ENCODE peak calls at places on chromosomes 16 and 17, in ten cellular contexts. O is ovary, R is spleen, U is stomach, G is uterus, H is transverse colon, Z is lower leg skin, Q is vagina, Y is breast epithelium, N is Peyer's patch. J is an unnamed sample.

GRCh38 chr16:49603956-49604355 is 230.4 kb downstream of the C16orf78 start:
- DNase-seq in O (no peak), R (peak; percentile 11), U (no peak), G (no peak), H (no peak), Z (peak; percentile 79), Q (peak; percentile 81), Y (no peak), N (no peak), J (no peak)

GRCh38 chr16:83348991-83349390 is 458.8 kb upstream of the HSBP1 start:
- DNase-seq in O (no peak), R (no peak), U (no peak), G (no peak), H (no peak), Z (no peak), Q (no peak), Y (no peak), N (no peak), J (no peak)

GRCh38 chr16:88057656-88058055 is 106.4 kb downstream of the BANP start:
- DNase-seq in O (peak; percentile 31), R (peak; percentile 64), U (no peak), G (no peak), H (no peak), Z (no peak), Q (no peak), Y (no peak), N (no peak), J (no peak)

GRCh38 chr16:20137909-20138308 is 64.2 kb upstream of the GPR139 start:
- DNase-seq in O (no peak), R (no peak), U (no peak), G (no peak), H (no peak), Z (no peak), Q (no peak), Y (no peak), N (no peak), J (no peak)

GRCh38 chr16:397135-397661 is at the start of gene NME4:
- DNase-seq in O (peak; percentile 59), R (peak; percentile 87), U (no peak), G (no peak), H (peak; percentile 40), Z (no peak), Q (no peak), Y (no peak), N (no peak), J (no peak)

GRCh38 chr17:45338023-45338781 is 21.4 kb upstream of the MAP3K14 start:
- DNase-seq in O (no peak), R (peak; percentile 72), U (no peak), G (no peak), H (peak; percentile 6), Z (peak; percentile 87), Q (peak; percentile 94), Y (peak; percentile 45), N (no peak), J (no peak)

GRCh38 chr17:65523853-65524664 is 37.4 kb downstream of the AXIN2 start:
- DNase-seq in O (no peak), R (peak; percentile 63), U (no peak), G (no peak), H (no peak), Z (peak; percentile 52), Q (no peak), Y (no peak), N (no peak), J (no peak)

GRCh38 chr17:61464121-61464905 is 12.1 kb downstream of the TBX4 start:
- DNase-seq in O (no peak), R (peak; percentile 56), U (no peak), G (no peak), H (no peak), Z (peak; percentile 58), Q (no peak), Y (no peak), N (no peak), J (no peak)

GRCh38 chr17:2211661-2212327 is 91.8 kb downstream of the SMG6 start:
- DNase-seq in O (no peak), R (no peak), U (no peak), G (no peak), H (no peak), Z (no peak), Q (no peak), Y (no peak), N (no peak), J (no peak)

GRCh38 chr16:31568577-31569359 is 41.1 kb downstream of the AHSP start:
- DNase-seq in O (no peak), R (no peak), U (peak; percentile 65), G (peak; percentile 21), H (peak; percentile 15), Z (no peak), Q (no peak), Y (no peak), N (no peak), J (peak; percentile 11)

DNA sequence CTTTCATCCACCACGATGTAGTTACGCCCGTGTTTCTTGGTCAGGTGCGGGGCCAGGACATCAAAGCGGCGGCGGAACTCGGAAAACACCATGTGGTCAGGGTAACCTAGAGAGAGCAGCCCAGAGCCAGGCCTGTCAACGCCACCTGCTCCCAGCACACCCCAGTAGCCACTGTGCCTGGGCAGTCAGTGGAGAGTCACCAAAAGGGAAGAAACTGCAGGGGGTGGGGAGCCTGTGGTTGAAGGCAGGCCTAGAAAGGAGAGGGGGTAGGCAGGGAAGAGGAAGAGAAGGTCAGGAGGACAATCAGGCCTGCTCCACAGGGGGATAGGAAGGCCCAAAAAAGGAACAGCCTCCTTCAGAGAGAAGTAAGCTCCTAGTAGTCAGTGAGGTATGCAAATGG is 64.1 kb downstream of the PIPOX start:
- DNase-seq in O (no peak), R (no peak), U (no peak), G (no peak), H (no peak), Z (no peak), Q (no peak), Y (no peak), N (no peak), J (no peak)
- TF ChIP-seq POLR2A in O (no peak), R (no peak), U (no peak), G (no peak), H (no peak), Z (no peak), Q (no peak), Y (no peak), N (no peak), J (no peak)

GRCh38 chr17:6761817-6762216 is 6.0 kb downstream of the XAF1 start:
- DNase-seq in O (no peak), R (no peak), U (no peak), G (no peak), H (no peak), Z (no peak), Q (no peak), Y (no peak), N (no peak), J (no peak)
- TF ChIP-seq CTCF in O (no peak), R (no peak), U (no peak), G (no peak), H (no peak), Z (no peak), Q (no peak), Y (no peak), N (no peak), J (no peak)

GRCh38 chr16:50789757-50790156 is 47.9 kb downstream of the CYLD start:
- DNase-seq in O (no peak), R (no peak), U (no peak), G (no peak), H (no peak), Z (no peak), Q (no peak), Y (no peak), N (no peak), J (no peak)
- H3K4me3 ChIP-seq in O (no peak overlapping the region), R (no peak overlapping the region), U (no peak overlapping the region), G (no peak overlapping the region), H (no peak overlapping the region), Z (no peak overlapping the region), Q (no peak overlapping the region), Y (no peak overlapping the region), N (no peak overlapping the region), J (no peak overlapping the region)

DNA sequence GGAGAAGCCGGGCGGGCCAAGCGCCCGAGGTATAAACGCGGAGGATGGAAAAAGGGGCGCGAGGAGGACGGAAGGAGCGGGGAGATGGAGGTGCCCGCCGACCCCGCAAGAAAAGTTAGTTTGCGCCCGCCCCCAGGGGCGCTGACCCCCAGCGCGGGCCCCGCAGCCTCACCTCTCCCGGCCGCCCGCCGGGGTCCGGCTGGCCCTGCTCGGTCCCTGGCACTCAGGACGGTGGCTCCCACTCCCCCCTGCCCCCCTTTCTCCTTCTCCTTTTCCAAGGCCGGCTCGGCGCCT is 161 bp downstream of the CASKIN2 start:
- DNase-seq in O (no peak), R (no peak), U (no peak), G (no peak), H (no peak), Z (no peak), Q (no peak), Y (no peak), N (no peak), J (no peak)
- TF ChIP-seq POLR2A in O (peak; percentile 28), R (no peak), U (no peak), G (peak; percentile 42), H (no peak), Z (no peak), Q (no peak), Y (no peak), N (no peak), J (peak; percentile 28)

DNA sequence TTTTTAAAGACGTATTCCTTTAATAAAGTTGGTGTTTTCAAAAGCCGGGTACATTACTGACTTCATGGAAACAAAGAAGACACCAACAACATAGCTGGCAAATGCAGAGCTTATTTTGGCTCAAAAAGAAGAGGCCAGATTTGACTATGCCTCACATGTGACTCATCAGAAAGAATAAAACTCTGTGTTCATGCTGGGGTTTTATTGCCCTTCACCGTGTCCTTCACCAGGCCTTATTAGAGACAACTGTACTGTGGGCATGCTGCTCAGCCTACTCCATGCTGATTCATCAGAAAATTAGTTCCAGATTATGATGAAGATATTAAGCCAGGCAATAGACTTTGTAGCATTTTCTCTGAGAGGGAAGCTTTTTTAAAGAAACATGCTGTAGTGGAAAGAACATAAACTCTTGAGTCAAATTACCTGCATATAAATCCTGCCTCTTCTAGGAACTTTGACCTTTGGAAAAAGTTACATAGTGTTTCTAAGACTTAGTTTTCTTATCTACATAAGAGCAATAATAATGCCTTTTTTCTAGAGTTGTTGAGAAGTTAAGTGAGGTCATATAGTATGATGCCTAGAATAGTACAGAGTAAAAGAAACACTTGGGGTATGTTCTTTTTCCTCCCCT is 89.7 kb downstream of the CYB561 start:
- DNase-seq in O (no peak), R (no peak), U (no peak), G (no peak), H (no peak), Z (no peak), Q (no peak), Y (no peak), N (no peak), J (no peak)
- TF ChIP-seq CTCF in O (no peak), R (no peak), U (no peak), G (no peak), H (no peak), Z (no peak), Q (no peak), Y (no peak), N (no peak), J (no peak)